ENCODE peak calls at places on chromosome 19, in six cellular contexts. U is uterus, M is endothelial cell of umbilical vein, B is vagina, Q is heart left ventricle, G is AG04450. N is an unnamed sample.

GRCh38 chr19:31356587-31357314 is 7.5 kb upstream of the TSHZ3 start:
- DNase-seq in U (no peak), M (no peak), B (no peak), Q (no peak), G (no peak), N (peak; percentile 30)

GRCh38 chr19:4981681-4981958 is 12.7 kb downstream of the KDM4B start:
- DNase-seq in U (no peak), M (no peak), B (no peak), Q (no peak), G (no peak), N (no peak)

GRCh38 chr19:45306040-45306439 is 16.6 kb downstream of the CKM start:
- DNase-seq in U (no peak), M (no peak), B (no peak), Q (no peak), G (no peak), N (no peak)

GRCh38 chr19:3179739-3180293 is 1.2 kb downstream of the S1PR4 start:
- DNase-seq in U (no peak), M (no peak), B (no peak), Q (no peak), G (no peak), N (no peak)

GRCh38 chr19:39144487-39145071 is 19.0 kb downstream of the PAK4 start:
- DNase-seq in U (no peak), M (peak; percentile 90), B (no peak), Q (no peak), G (no peak), N (no peak)

GRCh38 chr19:46574533-46574932 is 26.6 kb upstream of the CALM3 start:
- DNase-seq in U (no peak), M (no peak), B (no peak), Q (no peak), G (no peak), N (no peak)

GRCh38 chr19:54532528-54532927 is 29.9 kb downstream of the LAIR2 start:
- DNase-seq in U (no peak), M (no peak), B (no peak), Q (no peak), G (no peak), N (no peak)

GRCh38 chr19:39351537-39352037 is 9.4 kb downstream of the SAMD4B start:
- DNase-seq in U (no peak), M (no peak), B (no peak), Q (no peak), G (no peak), N (no peak)

GRCh38 chr19:7744871-7745270 is 2.5 kb downstream of the CD209 start:
- DNase-seq in U (no peak), M (no peak), B (no peak), Q (no peak), G (no peak), N (no peak)

GRCh38 chr19:16446108-16447014 is 25.4 kb downstream of the EPS15L1 start:
- DNase-seq in U (no peak), M (peak; percentile 99), B (no peak), Q (no peak), G (no peak), N (no peak)

GRCh38 chr19:27891411-27891810 is 1321.5 kb downstream of the UQCRFS1 start:
- DNase-seq in U (no peak), M (no peak), B (no peak), Q (no peak), G (no peak), N (no peak)

GRCh38 chr19:15469513-15470297 is 5.4 kb upstream of the RASAL3 start:
- DNase-seq in U (no peak), M (no peak), B (no peak), Q (no peak), G (no peak), N (no peak)

GRCh38 chr19:17001603-17002183 is 24.9 kb downstream of the CPAMD8 start:
- DNase-seq in U (no peak), M (no peak), B (no peak), Q (no peak), G (no peak), N (no peak)

DNA sequence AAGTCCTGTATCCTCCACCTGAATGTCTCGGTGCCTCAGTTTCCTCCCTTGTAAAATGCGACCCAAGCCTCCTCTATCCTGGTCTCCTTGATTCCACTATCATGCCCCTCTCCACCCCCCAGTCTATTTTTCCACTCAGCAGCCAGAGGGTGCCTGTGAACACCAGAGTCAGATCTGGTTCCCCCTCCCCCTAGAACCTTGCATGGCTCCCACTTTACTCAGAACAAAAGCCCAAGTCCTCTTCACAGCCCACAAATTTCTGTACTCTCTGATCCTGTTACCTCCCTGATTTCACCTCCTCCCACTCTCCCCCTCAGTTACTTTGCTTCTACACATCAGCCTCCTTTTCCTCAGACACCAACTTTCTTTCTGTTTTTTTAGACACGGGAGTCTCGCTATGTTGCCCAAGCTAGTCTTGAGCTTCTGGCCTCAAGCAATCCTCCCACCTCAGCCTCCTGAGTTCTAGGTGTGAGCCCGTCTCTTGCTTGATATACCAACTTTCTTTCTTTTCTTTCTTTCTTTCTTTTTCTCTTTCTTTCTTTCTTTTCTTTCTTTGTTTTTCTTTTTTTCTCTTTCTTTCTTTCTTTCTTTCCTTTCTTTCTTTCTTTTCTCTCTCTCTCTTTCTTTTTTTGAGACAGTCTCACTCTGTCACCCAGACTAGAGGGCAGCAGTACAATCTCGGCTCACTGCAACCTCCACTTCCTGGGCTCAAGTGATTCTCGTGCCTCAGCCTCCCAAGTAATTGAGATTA is 869 bp downstream of the DAND5 start:
- DNase-seq in U (no peak), M (no peak), B (no peak), Q (no peak), G (no peak), N (no peak)
- H3K27ac ChIP-seq in U (no peak overlapping the region), M (no peak overlapping the region), B (no peak overlapping the region), Q (peak overlapping the region; percentile 87), G (no peak overlapping the region), N (no peak overlapping the region)

DNA sequence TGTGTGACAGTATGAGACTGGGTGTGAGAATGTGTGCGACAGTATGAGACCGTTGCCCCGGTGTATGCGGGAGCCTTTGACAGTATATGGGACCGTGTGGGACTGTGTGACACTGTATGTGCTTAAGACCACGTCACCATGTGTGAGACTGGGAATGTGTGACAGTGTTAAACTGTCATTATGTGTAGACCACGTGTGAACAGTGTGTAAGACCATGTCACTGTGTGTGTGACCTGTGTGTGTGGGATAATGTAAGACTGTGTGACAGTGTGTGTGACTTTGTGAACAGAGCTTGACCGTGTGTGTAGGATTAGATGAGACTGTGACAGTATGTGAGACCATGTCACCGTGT is 549 bp downstream of the ZNF583 start:
- DNase-seq in U (no peak), M (no peak), B (no peak), Q (no peak), G (no peak), N (no peak)
- H3K4me3 ChIP-seq in U (peak overlapping the region; percentile 83), M (no peak overlapping the region), B (peak overlapping the region; percentile 65), Q (peak overlapping the region; percentile 91), G (peak overlapping the region; percentile 96), N (peak overlapping the region; percentile 80)

DNA sequence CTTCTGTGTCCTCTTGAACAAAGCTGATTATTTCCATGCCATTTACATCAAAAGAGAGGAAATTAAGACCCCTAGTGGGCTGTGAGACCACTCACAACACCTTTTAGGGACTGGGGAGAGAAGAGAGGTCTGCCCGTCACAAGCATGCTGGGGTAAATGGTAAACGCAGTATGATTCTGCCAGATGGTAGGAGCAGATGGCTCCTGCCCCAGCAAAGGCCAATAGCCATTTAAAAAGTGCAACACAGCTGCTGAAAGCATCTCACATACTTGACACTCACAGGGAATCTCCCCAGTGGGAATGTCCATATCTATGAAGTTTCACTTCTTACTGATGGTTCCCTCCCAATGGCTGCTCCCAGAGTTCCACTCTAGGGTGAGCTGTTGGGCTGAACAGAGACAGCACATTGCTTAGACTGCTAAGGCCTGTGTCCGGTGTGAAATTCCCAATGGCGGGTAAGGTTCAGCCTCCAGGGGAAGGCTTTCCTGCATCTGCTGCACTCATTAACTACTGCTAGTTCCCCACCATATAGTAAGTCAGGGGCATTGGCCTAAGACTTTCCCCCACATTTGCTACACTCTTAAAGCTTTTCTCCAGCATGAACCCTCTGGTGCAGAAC is 7.4 kb downstream of the ZNF671 start:
- DNase-seq in U (no peak), M (no peak), B (no peak), Q (no peak), G (no peak), N (no peak)
- H3K9me3 ChIP-seq in U (peaks cover 80% of the 10 kb centered on the region), M (peaks cover 26% of the 10 kb centered on the region), B (peaks cover 68% of the 10 kb centered on the region), Q (peaks cover 86% of the 10 kb centered on the region), G (peaks cover 66% of the 10 kb centered on the region), N (peaks cover 26% of the 10 kb centered on the region)

DNA sequence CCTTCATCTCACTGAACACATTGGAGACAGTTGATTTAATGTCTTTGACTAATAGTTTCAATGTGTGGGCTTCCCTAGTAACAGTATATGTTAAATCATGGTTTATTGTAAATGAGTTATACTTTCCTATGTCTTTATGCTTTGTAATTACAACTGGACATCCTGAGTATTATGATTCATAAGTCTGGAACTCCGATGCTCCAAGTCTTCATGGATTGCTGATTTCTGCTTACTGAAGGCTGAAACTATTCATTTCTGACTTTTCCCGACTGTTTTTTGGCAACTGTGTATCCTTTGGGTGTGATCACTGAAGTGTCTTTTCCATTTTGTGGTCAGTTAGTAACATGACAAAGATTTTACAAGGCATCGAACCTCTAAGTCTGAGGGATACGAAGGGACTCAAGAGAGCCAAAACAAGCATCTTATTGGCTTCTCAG is 20.0 kb upstream of the CD70 start:
- DNase-seq in U (no peak), M (peak; percentile 84), B (no peak), Q (no peak), G (no peak), N (no peak)
- H3K27ac ChIP-seq in U (no peak overlapping the region), M (peak overlapping the region; percentile 86), B (no peak overlapping the region), Q (no peak overlapping the region), G (no peak overlapping the region), N (no peak overlapping the region)

N was measured in psoas muscle.